ENCODE peak calls at places on chromosomes 2 and 18, in six cellular contexts. Q, X, E, S, B and Y are unnamed samples.

GRCh38 chr2:130736487-130736886 is 7.6 kb downstream of the GPR148 start:
- DNase-seq in B (no peak), Q (no peak), S (no peak), X (no peak), E (no peak), Y (no peak)

GRCh38 chr18:48019557-48019956 is 89.1 kb upstream of the SMAD2 start:
- DNase-seq in Q (no peak), X (no peak), B (no peak), S (peak), E (no peak), Y (no peak)

GRCh38 chr18:6355789-6356589 is 58.7 kb downstream of the L3MBTL4 start:
- DNase-seq in X (peak), Q (peak), E (peak), B (no peak), S (no peak), Y (peak)

GRCh38 chr2:172701250-172701649 is 34.4 kb upstream of the RAPGEF4 start:
- DNase-seq in Q (peak), B (peak), E (peak), S (no peak), X (no peak), Y (peak)

GRCh38 chr18:47168509-47168908 is 7.7 kb downstream of the IER3IP1 start:
- DNase-seq in X (no peak), B (no peak), S (no peak), Q (no peak), E (no peak), Y (no peak)

GRCh38 chr2:160220001-160220400 is 19.9 kb upstream of the ITGB6 start:
- DNase-seq in B (no peak), E (no peak), Q (no peak), S (no peak), X (no peak), Y (no peak)

GRCh38 chr2:101991731-101992145 is at the start of gene IL1R2:
- DNase-seq in E (no peak), B (no peak), X (no peak), Q (no peak), S (no peak), Y (no peak)

GRCh38 chr2:239918749-239919148 is 106.4 kb downstream of the NDUFA10 start:
- DNase-seq in Q (no peak), S (peak), X (no peak), B (no peak), E (no peak), Y (no peak)

GRCh38 chr2:8527031-8527430 is 154.8 kb upstream of the ID2 start:
- DNase-seq in B (no peak), S (no peak), X (no peak), E (no peak), Q (no peak), Y (no peak)

GRCh38 chr2:100105678-100106054 is 36.7 kb downstream of the AFF3 start:
- DNase-seq in S (peak), E (peak), X (no peak), B (no peak), Q (no peak), Y (no peak)

GRCh38 chr2:60891175-60891574 is 9.8 kb downstream of the REL start:
- DNase-seq in E (no peak), B (no peak), X (no peak), Q (no peak), S (no peak), Y (no peak)

GRCh38 chr18:13915973-13916372 is 637 bp upstream of the MC2R start:
- DNase-seq in X (no peak), B (no peak), E (no peak), S (no peak), Q (no peak), Y (no peak)

GRCh38 chr2:64645014-64645418 is 8.7 kb downstream of the SERTAD2 start:
- DNase-seq in S (peak), Q (no peak), X (peak), E (peak), B (peak), Y (peak)

GRCh38 chr2:54864727-54865126 is 141.3 kb downstream of the EML6 start:
- DNase-seq in E (no peak), X (no peak), B (no peak), S (no peak), Q (no peak), Y (peak)

GRCh38 chr2:128789776-128790455 is 471.2 kb upstream of the HS6ST1 start:
- DNase-seq in Q (no peak), B (no peak), S (no peak), E (no peak), X (no peak), Y (no peak)

GRCh38 chr2:112714836-112715631 is 5.8 kb upstream of the NT5DC4 start:
- DNase-seq in E (peak), B (peak), S (no peak), X (no peak), Q (no peak), Y (peak)

GRCh38 chr2:240905176-240905781 is 857 bp upstream of the CROCC2 start:
- DNase-seq in S (no peak), E (no peak), B (no peak), X (no peak), Q (no peak), Y (no peak)

GRCh38 chr18:8174758-8175157 is 434.5 kb upstream of the RAB12 start:
- DNase-seq in Q (no peak), X (no peak), E (no peak), S (no peak), B (no peak), Y (no peak)

GRCh38 chr2:121104721-121105141 is 180.3 kb downstream of the TFCP2L1 start:
- DNase-seq in B (no peak), X (no peak), E (peak), Q (no peak), S (no peak), Y (peak)

GRCh38 chr18:12598181-12598921 is 59.6 kb downstream of the SPIRE1 start:
- DNase-seq in X (peak), Q (no peak), E (peak), S (no peak), B (peak), Y (peak)

GRCh38 chr2:54773838-54774237 is 50.4 kb downstream of the EML6 start:
- DNase-seq in X (no peak), B (no peak), E (no peak), Q (no peak), S (no peak), Y (peak)

GRCh38 chr2:98835831-98836385 is 100.1 kb downstream of the CRACDL start:
- DNase-seq in E (no peak), Q (no peak), S (no peak), B (no peak), X (no peak), Y (no peak)

GRCh38 chr2:145597011-145597410 is 1077.1 kb upstream of the ZEB2 start:
- DNase-seq in E (peak), S (no peak), X (no peak), Q (no peak), B (no peak), Y (peak)

GRCh38 chr2:145597809-145598208 is 1077.9 kb upstream of the ZEB2 start:
- DNase-seq in B (peak), Q (no peak), S (no peak), X (no peak), E (peak), Y (peak)

GRCh38 chr2:145601306-145601925 is 1081.5 kb upstream of the ZEB2 start:
- DNase-seq in S (no peak), X (no peak), E (peak), Q (no peak), B (no peak), Y (peak)

GRCh38 chr2:145599761-145600160 is 1079.8 kb upstream of the ZEB2 start:
- DNase-seq in Q (no peak), B (peak), E (peak), S (no peak), X (no peak), Y (peak)

DNA sequence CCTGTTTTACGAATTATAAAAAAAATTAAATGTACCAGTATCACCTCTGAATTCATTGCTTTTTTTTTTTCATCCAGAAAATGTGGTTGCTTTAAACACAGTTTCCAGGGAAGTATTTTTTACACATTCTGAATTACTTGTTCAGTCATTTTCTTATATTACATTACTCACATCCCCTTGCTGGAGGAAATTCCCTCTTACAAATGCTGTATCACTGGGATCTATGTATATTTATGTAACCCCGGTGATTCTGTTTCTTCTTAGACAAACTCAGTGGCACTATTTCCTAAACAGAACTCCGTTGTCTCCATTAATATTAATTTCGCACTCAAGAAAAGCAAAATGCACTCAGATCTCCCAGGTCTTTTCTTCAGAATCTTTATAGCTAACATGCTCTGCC is 1078.5 kb upstream of the ZEB2 start:
- DNase-seq in S (no peak), X (no peak), B (peak), E (peak), Q (no peak), Y (peak)
- H3K4me3 ChIP-seq in S (no peak), X (no peak), B (no peak), E (no peak), Q (no peak), Y (no peak)

DNA sequence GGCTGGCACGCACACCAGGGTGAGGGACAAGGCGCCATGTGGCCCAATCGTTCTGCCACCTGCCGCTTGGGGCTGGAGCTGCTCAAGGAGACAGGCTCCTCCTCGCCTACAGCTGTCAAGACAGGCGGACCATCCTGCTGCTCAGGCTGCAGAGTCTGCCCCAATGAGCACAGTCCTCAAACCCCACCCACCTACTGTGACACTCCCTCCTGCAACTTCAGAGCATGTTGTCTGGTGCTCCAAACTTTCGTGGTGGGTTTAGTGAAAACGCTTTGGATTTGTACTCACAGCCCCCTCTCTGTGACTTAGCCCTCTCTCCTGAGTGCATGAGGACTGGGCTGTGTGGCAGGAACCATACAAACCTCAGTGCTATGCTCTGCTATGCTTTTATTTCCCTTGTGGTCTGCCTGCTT is 23.2 kb upstream of the SLC35F6 start:
- DNase-seq in B (no peak), X (peak), E (peak), S (peak), Q (no peak), Y (no peak)
- TF ChIP-seq CTCF in B (no peak), X (no peak), E (no peak), S (no peak), Q (no peak), Y (no peak)

DNA sequence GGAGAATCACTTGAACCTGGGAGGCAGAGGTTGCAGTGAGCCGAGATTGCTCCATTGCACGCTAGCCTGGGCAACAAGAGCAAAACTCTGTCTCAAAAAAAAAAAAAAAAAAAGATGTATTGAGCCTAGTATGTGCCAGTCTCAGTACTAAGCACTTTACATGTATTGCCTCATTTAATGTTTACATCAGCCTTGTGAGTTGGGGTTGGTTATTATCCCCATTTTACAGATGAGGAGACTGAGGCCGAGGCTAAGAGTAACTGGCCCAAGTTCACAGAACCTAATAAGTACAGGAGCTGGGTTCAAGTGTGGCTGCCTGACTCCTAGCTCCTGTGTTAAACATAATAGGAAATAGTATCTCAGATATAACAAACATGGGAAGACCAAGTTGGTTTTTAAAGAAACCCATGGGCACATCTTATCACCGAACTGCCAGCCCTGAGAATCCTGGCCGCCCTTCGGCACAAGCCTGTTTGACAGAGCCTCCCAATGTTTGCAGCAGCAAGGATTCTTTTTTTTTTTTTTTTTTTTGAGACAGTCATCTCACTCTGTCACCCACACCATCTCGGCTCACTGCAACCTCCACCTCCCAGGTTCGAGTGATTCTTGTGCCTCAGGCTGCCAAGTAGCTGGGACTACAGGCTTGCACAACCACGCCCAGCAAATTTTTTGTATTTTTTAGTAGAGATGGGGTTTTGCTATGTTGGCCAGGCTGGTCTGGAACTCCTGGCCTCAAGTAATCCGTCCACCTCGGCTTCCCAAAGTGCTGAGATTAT is 24.2 kb upstream of the GMPPA start:
- DNase-seq in X (no peak), E (no peak), Q (no peak), S (no peak), B (no peak), Y (no peak)
- H3K4me3 ChIP-seq in X (no peak), E (no peak), Q (no peak), S (no peak), B (no peak), Y (no peak)

DNA sequence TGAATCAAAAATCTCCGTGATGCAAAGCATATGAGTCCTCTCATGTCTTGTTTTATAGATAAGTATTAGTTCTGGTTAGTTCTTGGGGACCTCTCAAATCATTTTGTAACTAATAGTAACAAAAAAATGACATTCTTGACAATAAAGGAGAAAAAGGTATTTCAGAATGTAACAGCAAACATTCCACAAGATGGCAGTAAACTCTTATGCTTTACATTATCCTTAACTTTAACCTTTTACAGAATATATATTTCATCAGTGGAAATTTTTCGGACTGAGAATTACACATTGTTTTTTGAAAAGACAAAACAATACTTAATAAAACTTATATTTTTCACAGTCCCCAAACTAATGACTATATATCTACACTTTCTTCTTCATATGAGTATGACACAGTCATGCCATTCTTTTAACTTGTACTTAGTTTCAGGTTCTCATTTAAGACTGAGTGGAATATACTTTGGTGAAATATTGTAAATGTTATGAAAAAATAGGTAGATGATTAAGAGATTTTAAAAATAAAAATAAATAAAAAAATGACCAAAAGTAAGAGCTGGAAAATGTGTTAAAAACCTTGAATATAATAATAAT is 142.9 kb upstream of the NXPH2 start:
- DNase-seq in S (no peak), Q (no peak), B (peak), E (no peak), X (no peak), Y (peak)
- TF ChIP-seq CTCF in S (no peak), Q (no peak), B (peak), E (peak), X (no peak), Y (peak)

GRCh38 chr18:23231340-23232021 is 96.2 kb downstream of the CABLES1 start:
- DNase-seq in Q (peak), X (peak), S (peak), E (peak), B (peak), Y (peak)
- H3K4me3 ChIP-seq in Q (no peak), X (no peak), S (no peak), E (no peak), B (no peak), Y (no peak)